ENCODE peak calls at places on chromosomes 13 and 19, in eight cellular contexts. R is coronary artery, B is uterus, I is PC-3, D is fibroblast of lung, F is AG04450, X is left ventricle myocardium inferior, M is prostate gland. L is an unnamed sample.

GRCh38 chr13:59024434-59024833 is 1139.3 kb downstream of the DIAPH3 start:
- DNase-seq in X (no peak), D (no peak), I (no peak), M (no peak), F (no peak), B (no peak), R (no peak), L (no peak)

GRCh38 chr19:14450168-14450874 is 17.2 kb downstream of the PKN1 start:
- DNase-seq in B (no peak), F (no peak), M (no peak), X (no peak), D (no peak), R (no peak), I (peak; percentile 67), L (no peak)

GRCh38 chr13:57624565-57625435 is 6.7 kb upstream of the PCDH17 start:
- DNase-seq in I (peak; percentile 64), B (no peak), X (no peak), F (no peak), R (no peak), M (no peak), D (peak; percentile 78), L (no peak)

GRCh38 chr19:2974342-2974932 is 2.9 kb upstream of the TLE6 start:
- DNase-seq in X (peak; percentile 50), F (no peak), M (no peak), D (no peak), R (peak; percentile 80), B (peak; percentile 84), I (no peak), L (peak; percentile 91)

GRCh38 chr13:24230428-24231072 is 70.0 kb downstream of the SPATA13 start:
- DNase-seq in I (no peak), R (no peak), D (no peak), F (no peak), M (no peak), B (no peak), X (no peak), L (no peak)

GRCh38 chr19:46017095-46017429 is 5.8 kb downstream of the PGLYRP1 start:
- DNase-seq in F (no peak), D (no peak), X (no peak), R (no peak), B (no peak), I (no peak), M (no peak), L (no peak)

GRCh38 chr19:47660435-47660832 is 51.5 kb downstream of the BICRA start:
- DNase-seq in R (no peak), M (no peak), I (peak; percentile 74), F (no peak), X (no peak), D (no peak), B (no peak), L (no peak)

GRCh38 chr13:78100481-78100880 is 181.8 kb upstream of the EDNRB start:
- DNase-seq in I (no peak), R (no peak), B (no peak), D (no peak), M (no peak), F (no peak), X (no peak), L (no peak)

GRCh38 chr13:108214511-108215383 is 589 bp downstream of the LIG4 start:
- DNase-seq in X (no peak), B (no peak), R (no peak), D (no peak), F (no peak), I (peak; percentile 19), M (no peak), L (no peak)

GRCh38 chr19:13102666-13103584 is at the start of gene LYL1:
- DNase-seq in M (no peak), X (peak; percentile 87), B (peak; percentile 79), R (peak; percentile 89), F (no peak), D (no peak), I (no peak), L (peak; percentile 87)

GRCh38 chr19:45113628-45114027 is 20.6 kb downstream of the PPP1R37 start:
- DNase-seq in M (peak; percentile 51), X (no peak), F (no peak), B (no peak), D (no peak), R (no peak), I (peak; percentile 61), L (no peak)

GRCh38 chr19:57841364-57841763 is 8.3 kb upstream of the ZNF587 start:
- DNase-seq in B (no peak), M (no peak), X (no peak), R (no peak), D (no peak), F (no peak), I (no peak), L (no peak)
- H3K4me3 ChIP-seq in B (no peak overlapping the region), M (no peak overlapping the region), X (no peak overlapping the region), R (no peak overlapping the region), D (no peak overlapping the region), F (no peak overlapping the region), I (no peak overlapping the region), L (no peak overlapping the region)

GRCh38 chr19:29680937-29681336 is 15.7 kb downstream of the PLEKHF1 start:
- DNase-seq in X (no peak), B (no peak), M (no peak), D (no peak), F (no peak), R (no peak), I (no peak), L (no peak)

GRCh38 chr19:29680447-29680846 is 15.2 kb downstream of the PLEKHF1 start:
- DNase-seq in X (peak; percentile 53), F (no peak), R (no peak), I (no peak), D (no peak), M (no peak), B (no peak), L (no peak)

GRCh38 chr19:29678484-29679106 is 13.3 kb downstream of the PLEKHF1 start:
- DNase-seq in R (no peak), B (peak; percentile 75), M (peak; percentile 64), F (no peak), I (no peak), X (peak; percentile 86), D (peak; percentile 27), L (peak; percentile 80)

GRCh38 chr19:29681422-29682235 is 16.4 kb downstream of the PLEKHF1 start:
- DNase-seq in I (no peak), R (no peak), X (no peak), M (no peak), B (no peak), D (peak; percentile 42), F (no peak), L (no peak)

GRCh38 chr19:29679598-29680210 is 14.4 kb downstream of the PLEKHF1 start:
- DNase-seq in R (no peak), M (no peak), F (no peak), X (no peak), I (no peak), B (no peak), D (no peak), L (no peak)
- H3K27ac ChIP-seq in R (no peak overlapping the region), M (peak overlapping the region; percentile 65), F (no peak overlapping the region), X (peak overlapping the region; percentile 98), I (no peak overlapping the region), B (peak overlapping the region; percentile 63), D (no peak overlapping the region), L (peak overlapping the region; percentile 94)

GRCh38 chr13:20118268-20119140 is 42.3 kb downstream of the GJA3 start:
- DNase-seq in I (peak; percentile 26), B (peak; percentile 48), D (peak; percentile 59), R (peak; percentile 79), F (no peak), M (peak; percentile 44), X (peak; percentile 48), L (no peak)

GRCh38 chr13:20124303-20124702 is 36.5 kb downstream of the GJA3 start:
- DNase-seq in D (no peak), X (no peak), B (no peak), M (no peak), R (peak; percentile 5), I (no peak), F (no peak), L (no peak)

GRCh38 chr13:20121154-20121515 is 39.7 kb downstream of the GJA3 start:
- DNase-seq in B (no peak), I (peak; percentile 50), R (no peak), X (no peak), M (no peak), D (peak; percentile 39), F (no peak), L (no peak)

GRCh38 chr13:20116213-20116612 is 44.6 kb downstream of the GJA3 start:
- DNase-seq in B (no peak), I (no peak), X (no peak), M (no peak), F (no peak), R (no peak), D (no peak), L (no peak)

GRCh38 chr13:20119960-20120359 is 40.9 kb downstream of the GJA3 start:
- DNase-seq in R (no peak), D (no peak), I (no peak), M (no peak), B (no peak), F (no peak), X (no peak), L (no peak)
- H3K4me3 ChIP-seq in R (peak overlapping the region; percentile 15), D (no peak overlapping the region), I (peak overlapping the region; percentile 68), M (no peak overlapping the region), B (no peak overlapping the region), F (peak overlapping the region; percentile 36), X (no peak overlapping the region), L (no peak overlapping the region)

GRCh38 chr13:26679945-26680516 is 80.6 kb downstream of the GPR12 start:
- DNase-seq in D (peak; percentile 12), F (no peak), R (no peak), I (no peak), X (no peak), M (no peak), B (no peak), L (no peak)
- H3K27ac ChIP-seq in D (peak overlapping the region; percentile 40), F (peak overlapping the region; percentile 58), R (no peak overlapping the region), I (no peak overlapping the region), X (no peak overlapping the region), M (no peak overlapping the region), B (no peak overlapping the region), L (no peak overlapping the region)

GRCh38 chr13:48783181-48783630 is 129.5 kb downstream of the CYSLTR2 start:
- DNase-seq in B (peak; percentile 21), I (peak; percentile 60), R (no peak), X (peak; percentile 73), F (peak; percentile 99), M (no peak), D (peak; percentile 100), L (peak; percentile 91)

GRCh38 chr13:48784906-48785555 is 131.3 kb downstream of the CYSLTR2 start:
- DNase-seq in B (no peak), R (no peak), I (no peak), M (no peak), D (peak; percentile 56), X (no peak), F (no peak), L (no peak)

GRCh38 chr13:48780713-48781341 is 127.1 kb downstream of the CYSLTR2 start:
- DNase-seq in I (no peak), X (no peak), F (no peak), B (no peak), D (no peak), R (no peak), M (no peak), L (no peak)

GRCh38 chr13:48783831-48784230 is 130.1 kb downstream of the CYSLTR2 start:
- DNase-seq in F (no peak), X (no peak), B (no peak), I (no peak), R (no peak), D (no peak), M (no peak), L (no peak)

DNA sequence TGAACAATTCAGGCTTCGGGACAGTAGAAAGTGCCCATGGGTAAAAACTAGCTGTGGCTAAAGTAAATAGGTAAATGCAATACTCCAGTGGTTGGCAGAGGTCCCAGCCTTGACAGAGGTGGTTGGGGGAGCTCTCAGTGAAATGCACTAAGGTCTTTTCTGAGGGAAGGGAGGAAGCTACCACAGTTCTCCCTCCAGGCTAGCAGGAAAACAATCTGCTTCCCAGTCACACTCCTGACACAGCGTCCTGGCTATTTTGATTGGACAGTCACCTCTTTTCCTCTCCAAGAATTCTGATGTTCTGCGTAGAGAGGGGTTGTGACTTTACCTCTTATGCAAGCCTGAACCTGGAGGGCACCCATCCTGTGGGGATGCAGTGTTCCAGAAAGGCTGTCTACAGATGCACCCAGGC is 128.7 kb downstream of the CYSLTR2 start:
- DNase-seq in R (no peak), I (peak; percentile 34), B (no peak), M (no peak), F (no peak), D (no peak), X (no peak), L (no peak)
- H3K4me3 ChIP-seq in R (no peak overlapping the region), I (no peak overlapping the region), B (no peak overlapping the region), M (no peak overlapping the region), F (no peak overlapping the region), D (no peak overlapping the region), X (no peak overlapping the region), L (no peak overlapping the region)